ENCODE peak calls at places on chromosomes 3 and 15, in four cellular contexts. S is HepG2, R is H1, N is GM12878. I is an unnamed sample.

GRCh38 chr3:57161131-57161538 is 4.0 kb downstream of the IL17RD start:
- DNase-seq in R (no peak), N (no peak), S (no peak), I (no peak)

GRCh38 chr3:11367116-11367781 is 95.1 kb downstream of the ATG7 start:
- DNase-seq in N (no peak), S (peak; percentile 34), R (no peak), I (no peak)

GRCh38 chr3:18443670-18444596 is 18.8 kb upstream of the SATB1 start:
- DNase-seq in N (no peak), R (peak; percentile 73), S (no peak), I (no peak)

GRCh38 chr3:50314816-50315215 is 7.7 kb downstream of the HYAL2 start:
- DNase-seq in S (no peak), R (no peak), N (no peak), I (no peak)

GRCh38 chr3:185717627-185718330 is 107.1 kb downstream of the IGF2BP2 start:
- DNase-seq in R (no peak), S (peak; percentile 41), N (no peak), I (no peak)

GRCh38 chr3:10546181-10546624 is 40.8 kb upstream of the ATP2B2 start:
- DNase-seq in N (no peak), S (no peak), R (peak; percentile 47), I (no peak)

GRCh38 chr15:74873756-74874424 is 725 bp upstream of the SCAMP2 start:
- DNase-seq in R (no peak), S (peak; percentile 34), N (no peak), I (no peak)

GRCh38 chr3:62542185-62542584 is 168.8 kb upstream of the FEZF2 start:
- DNase-seq in S (no peak), N (no peak), R (no peak), I (no peak)

GRCh38 chr3:95923496-95924210 is 890.7 kb upstream of the EPHA6 start:
- DNase-seq in R (no peak), N (no peak), S (no peak), I (no peak)

GRCh38 chr3:186828340-186828739 is 14.2 kb upstream of the ADIPOQ start:
- DNase-seq in R (no peak), S (no peak), N (no peak), I (no peak)

GRCh38 chr3:122890077-122890484 is 95.2 kb downstream of the SLC49A4 start:
- DNase-seq in R (peak; percentile 61), S (no peak), N (peak; percentile 19), I (peak; percentile 56)

GRCh38 chr3:100954990-100955389 is 38.2 kb downstream of the ABI3BP start:
- DNase-seq in R (no peak), S (no peak), N (no peak), I (no peak)

GRCh38 chr3:98628317-98628716 is 34.9 kb upstream of the CPOX start:
- DNase-seq in S (no peak), R (no peak), N (no peak), I (no peak)

DNA sequence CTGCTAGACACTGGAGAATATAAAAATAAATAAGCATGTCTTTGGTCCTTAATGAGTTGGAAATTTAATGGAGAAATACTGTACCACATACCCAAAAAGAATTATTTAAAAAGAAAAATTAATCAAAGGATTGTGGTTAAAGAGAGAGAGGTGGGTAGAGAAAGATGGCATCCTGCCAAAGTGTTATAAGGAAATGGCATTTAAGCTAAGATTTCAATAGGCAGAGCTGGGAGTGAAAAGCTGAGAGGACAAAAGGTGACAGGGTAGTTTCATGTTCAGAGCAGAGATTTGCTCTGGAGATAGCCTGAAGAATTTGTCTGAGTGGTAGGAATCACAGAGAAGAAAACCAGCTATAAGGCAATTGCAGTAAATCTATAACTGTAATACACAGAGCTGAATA is 181.0 kb downstream of the SI start:
- DNase-seq in R (no peak), S (no peak), N (no peak), I (no peak)
- TF ChIP-seq SUZ12 in R (no peak), S (no peak), N (no peak), I (no peak)

GRCh38 chr3:40044487-40044886 is 235.1 kb downstream of the MYRIP start:
- DNase-seq in S (no peak), N (no peak), R (no peak), I (no peak)

GRCh38 chr3:40046149-40046548 is 236.7 kb downstream of the MYRIP start:
- DNase-seq in S (no peak), R (no peak), N (no peak), I (no peak)

GRCh38 chr3:40047406-40047805 is 238.0 kb downstream of the MYRIP start:
- DNase-seq in N (no peak), R (no peak), S (no peak), I (no peak)

GRCh38 chr3:40042752-40043443 is 233.5 kb downstream of the MYRIP start:
- DNase-seq in N (no peak), R (no peak), S (no peak), I (no peak)

GRCh38 chr3:40043444-40043755 is 234.0 kb downstream of the MYRIP start:
- DNase-seq in N (no peak), S (no peak), R (no peak), I (no peak)
- TF ChIP-seq YY1 in N (no peak), S (no peak), R (no peak), I (no peak)

GRCh38 chr15:66112388-66112787 is 141.2 kb downstream of the MEGF11 start:
- DNase-seq in N (no peak), S (no peak), R (no peak), I (no peak)
- H3K36me3 ChIP-seq in N (no peaks in the 10 kb centered on the region), S (no peaks in the 10 kb centered on the region), R (no peaks in the 10 kb centered on the region), I (no peaks in the 10 kb centered on the region)

GRCh38 chr3:76044601-76045600 is 259.6 kb upstream of the ZNF717 start:
- DNase-seq in R (peak; percentile 74), N (no peak), S (no peak), I (no peak)
- TF ChIP-seq SUZ12 in R (no peak), N (no peak), S (no peak), I (no peak)

GRCh38 chr15:92097473-92098178 is 244.1 kb downstream of the SLCO3A1 start:
- DNase-seq in N (peak; percentile 20), S (peak; percentile 30), R (peak; percentile 74), I (peak; percentile 82)
- TF ChIP-seq YY1 in N (peak; percentile 85), S (no peak), R (peak; percentile 83), I (no peak)

GRCh38 chr3:183774631-183775030 is 50.7 kb downstream of the MAP6D1 start:
- DNase-seq in S (no peak), N (no peak), R (no peak), I (no peak)
- H3K36me3 ChIP-seq in S (peaks cover 68% of the 10 kb centered on the region), N (peaks cover 10% of the 10 kb centered on the region), R (peaks cover 68% of the 10 kb centered on the region), I (peaks cover 76% of the 10 kb centered on the region)

DNA sequence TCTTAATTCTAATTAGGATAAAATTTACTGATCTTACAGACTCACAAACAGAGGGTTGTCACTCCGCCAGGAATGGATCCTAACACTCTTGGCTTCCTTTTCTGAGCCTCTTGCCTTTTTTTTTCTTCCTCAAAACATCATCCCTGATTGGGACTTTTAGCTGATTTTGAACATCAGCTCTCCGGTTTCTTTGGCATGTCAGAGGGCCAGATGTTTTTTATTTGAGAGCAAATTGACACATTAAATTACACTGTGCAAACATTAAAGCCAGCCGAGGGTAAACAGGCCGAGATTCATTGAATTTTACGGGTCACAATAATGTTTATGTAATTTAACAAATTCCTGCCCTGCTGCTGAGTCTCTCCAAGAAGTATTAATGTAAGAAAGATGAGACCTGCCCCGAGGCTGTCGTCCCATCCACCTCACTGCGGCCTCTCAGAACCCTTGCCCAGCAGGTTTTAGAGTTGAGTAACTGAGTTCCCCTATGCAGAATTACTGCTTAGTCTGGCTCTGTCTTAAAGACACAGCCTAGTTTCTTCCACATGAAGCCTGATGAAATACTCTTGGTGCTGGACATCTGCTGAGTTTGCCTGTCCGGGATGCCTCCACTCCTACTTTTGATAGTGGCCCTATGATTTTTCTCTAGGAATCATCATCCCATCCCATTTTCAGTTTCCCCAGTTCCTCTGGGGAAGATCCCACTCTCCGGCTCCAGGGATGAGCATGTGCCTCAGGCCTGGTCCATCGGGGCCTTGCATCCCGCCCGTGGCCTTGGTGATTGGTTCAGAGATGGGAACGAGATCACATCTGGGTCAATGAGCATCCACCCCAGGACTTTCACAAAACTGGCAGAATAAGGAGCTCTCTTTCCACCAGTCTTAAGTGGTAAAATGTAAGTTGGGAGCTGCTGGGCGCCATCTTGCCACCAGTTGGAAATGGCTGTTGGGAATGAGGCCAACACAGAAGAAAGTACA is 226.6 kb upstream of the TLE3 start:
- DNase-seq in S (no peak), N (no peak), R (peak; percentile 8), I (no peak)
- TF ChIP-seq SUZ12 in S (no peak), N (no peak), R (no peak), I (no peak)

GRCh38 chr3:170386468-170386867 is 29.0 kb downstream of the SKIL start:
- DNase-seq in S (no peak), N (no peak), R (no peak), I (no peak)

GRCh38 chr3:170387952-170388351 is 30.4 kb downstream of the SKIL start:
- DNase-seq in N (no peak), R (no peak), S (no peak), I (no peak)

GRCh38 chr3:170383567-170383966 is 26.1 kb downstream of the SKIL start:
- DNase-seq in N (no peak), R (no peak), S (no peak), I (no peak)
- TF ChIP-seq YY1 in N (no peak), R (no peak), S (no peak), I (no peak)

GRCh38 chr15:63586790-63587189 is 10.4 kb upstream of the FBXL22 start:
- DNase-seq in R (no peak), S (no peak), N (no peak), I (no peak)

GRCh38 chr15:63583027-63583426 is 14.2 kb upstream of the FBXL22 start:
- DNase-seq in S (no peak), N (no peak), R (no peak), I (no peak)

GRCh38 chr15:63593705-63594671 is 3.2 kb upstream of the FBXL22 start:
- DNase-seq in R (no peak), N (no peak), S (no peak), I (no peak)

GRCh38 chr15:63587527-63587926 is 9.7 kb upstream of the FBXL22 start:
- DNase-seq in R (no peak), S (no peak), N (no peak), I (no peak)

DNA sequence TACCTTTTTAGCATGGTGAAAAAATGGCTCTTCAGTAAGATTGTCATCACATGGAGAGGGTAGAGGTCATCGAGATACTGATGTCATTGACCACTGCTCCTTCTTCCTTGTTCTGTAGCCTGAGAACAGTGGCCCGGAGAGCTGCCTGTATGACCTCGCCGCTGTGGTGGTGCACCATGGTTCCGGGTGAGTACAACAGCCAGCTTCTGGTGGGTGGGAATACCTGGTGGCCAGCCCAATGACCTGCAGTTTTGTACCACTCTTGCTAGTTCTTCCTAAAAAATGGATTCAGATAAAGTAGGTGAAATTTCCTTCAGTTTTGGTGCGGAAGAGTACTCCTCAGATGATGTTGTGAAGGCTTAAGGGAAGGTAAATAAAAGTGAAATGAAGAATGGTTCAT is 8.4 kb upstream of the FBXL22 start:
- DNase-seq in R (no peak), S (no peak), N (no peak), I (no peak)
- H3K36me3 ChIP-seq in R (peaks cover 8% of the 10 kb centered on the region), S (peaks cover 57% of the 10 kb centered on the region), N (peaks cover 11% of the 10 kb centered on the region), I (peaks cover 50% of the 10 kb centered on the region)

GRCh38 chr3:166556955-166557354 is 719.7 kb upstream of the BCHE start:
- DNase-seq in N (no peak), S (no peak), R (no peak), I (no peak)

DNA sequence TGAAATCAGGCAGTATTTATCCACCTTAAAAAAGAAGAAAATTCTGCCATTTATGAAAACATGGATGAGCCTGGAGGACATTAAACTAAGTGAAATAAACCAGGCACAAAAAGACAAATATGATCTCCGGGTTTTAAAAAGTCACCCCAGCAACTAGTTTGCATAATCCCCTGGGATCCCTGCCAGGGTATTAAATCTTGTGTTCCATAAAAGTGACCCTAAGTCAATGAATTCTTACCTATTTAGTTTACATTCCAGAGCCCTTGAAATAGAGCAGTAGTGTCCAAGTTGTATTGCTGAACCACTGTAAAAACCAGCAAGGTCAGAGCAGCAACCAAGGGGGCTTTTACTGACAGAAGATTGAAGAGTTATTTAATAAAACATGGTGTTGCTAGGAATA is 716.8 kb upstream of the BCHE start:
- DNase-seq in N (no peak), R (no peak), S (no peak), I (no peak)
- TF ChIP-seq SUZ12 in N (no peak), R (no peak), S (no peak), I (no peak)